ENCODE peak calls at places on chromosomes 5 and 9, in five cellular contexts. F is NCI-H1092, Q is natural killer cell, D is NCI-H1105, K is neuronal stem cell. U is an unnamed sample.

GRCh38 chr9:12680341-12680740 is 12.8 kb upstream of the TYRP1 start:
- DNase-seq in F (no peak), Q (no peak), D (no peak), K (no peak), U (no peak)

GRCh38 chr9:7782390-7783120 is 17.0 kb downstream of the DMAC1 start:
- DNase-seq in F (no peak), Q (no peak), D (peak; percentile 4), K (no peak), U (no peak)

GRCh38 chr9:120931278-120932085 is 4.9 kb upstream of the TRAF1 start:
- DNase-seq in F (no peak), Q (peak; percentile 53), D (no peak), K (no peak), U (no peak)

GRCh38 chr9:93304574-93305496 is 120.9 kb downstream of the WNK2 start:
- DNase-seq in F (peak; percentile 5), Q (peak; percentile 13), D (peak; percentile 42), K (peak; percentile 50), U (peak; percentile 56)

GRCh38 chr9:131112374-131113159 is 12.8 kb upstream of the NUP214 start:
- DNase-seq in F (no peak), Q (no peak), D (no peak), K (no peak), U (no peak)

GRCh38 chr9:4547016-4547415 is 56.7 kb downstream of the SLC1A1 start:
- DNase-seq in F (no peak), Q (no peak), D (no peak), K (no peak), U (no peak)

GRCh38 chr5:95029569-95030366 is 255.1 kb downstream of the MCTP1 start:
- DNase-seq in F (no peak), Q (no peak), D (no peak), K (no peak), U (no peak)

GRCh38 chr5:124718376-124718775 is 28.1 kb downstream of the ZNF608 start:
- DNase-seq in F (peak; percentile 16), Q (no peak), D (peak; percentile 64), K (no peak), U (no peak)

GRCh38 chr5:167785106-167785505 is 506.3 kb upstream of the WWC1 start:
- DNase-seq in F (no peak), Q (no peak), D (no peak), K (no peak), U (no peak)